ENCODE peak calls at places on chromosomes 11 and 22, in seven cellular contexts. O is esophagus muscularis mucosa, K is astrocyte, G is lung, Q is body of pancreas, H is psoas muscle, B is left ventricle myocardium inferior. F is an unnamed sample. For H3K4me1, the result is how much of the 10 kb centered on the place peaks cover.

GRCh38 chr11:109869536-109869935 is 223.7 kb upstream of the ZC3H12C start:
- DNase-seq in O (no peak), K (no peak), G (no peak), Q (no peak), H (no peak), B (no peak), F (no peak)

GRCh38 chr11:18248561-18248960 is at the start of gene SAA2:
- DNase-seq in O (no peak), K (no peak), G (no peak), Q (no peak), H (no peak), B (no peak), F (no peak)

GRCh38 chr11:96337541-96338530 is 5.2 kb downstream of the MAML2 start:
- DNase-seq in O (no peak), K (no peak), G (no peak), Q (peak), H (no peak), B (peak), F (no peak)

GRCh38 chr11:19670030-19670761 is 42.4 kb upstream of the NAV2 start:
- DNase-seq in O (no peak), K (peak), G (no peak), Q (peak), H (no peak), B (no peak), F (no peak)

GRCh38 chr22:35705141-35705540 is 12.5 kb upstream of the APOL5 start:
- DNase-seq in O (no peak), K (peak), G (no peak), Q (no peak), H (no peak), B (no peak), F (no peak)

GRCh38 chr11:613369-613968 is 2.3 kb downstream of the IRF7 start:
- DNase-seq in O (no peak), K (no peak), G (peak), Q (peak), H (peak), B (peak), F (peak)

GRCh38 chr11:118804094-118804493 is 13.1 kb upstream of the DDX6 start:
- DNase-seq in O (no peak), K (no peak), G (no peak), Q (no peak), H (no peak), B (no peak), F (no peak)

GRCh38 chr11:10490398-10491232 is 35.6 kb downstream of the AMPD3 start:
- DNase-seq in O (peak), K (peak), G (peak), Q (peak), H (peak), B (peak), F (peak)

GRCh38 chr22:45159652-45160462 is 3.9 kb upstream of the NUP50 start:
- DNase-seq in O (no peak), K (peak), G (no peak), Q (peak), H (no peak), B (no peak), F (no peak)

GRCh38 chr11:134837887-134838232 is 425.8 kb upstream of the B3GAT1 start:
- DNase-seq in O (peak), K (no peak), G (no peak), Q (no peak), H (no peak), B (no peak), F (no peak)

GRCh38 chr11:134841411-134841810 is 429.4 kb upstream of the B3GAT1 start:
- DNase-seq in O (peak), K (no peak), G (peak), Q (no peak), H (no peak), B (no peak), F (no peak)

GRCh38 chr11:134837166-134837886 is 425.3 kb upstream of the B3GAT1 start:
- DNase-seq in O (peak), K (no peak), G (peak), Q (no peak), H (no peak), B (no peak), F (no peak)

GRCh38 chr11:134835561-134835960 is 423.5 kb upstream of the B3GAT1 start:
- DNase-seq in O (peak), K (no peak), G (peak), Q (no peak), H (no peak), B (no peak), F (no peak)

GRCh38 chr11:134838708-134839107 is 426.7 kb upstream of the B3GAT1 start:
- DNase-seq in O (peak), K (no peak), G (peak), Q (no peak), H (no peak), B (no peak), F (no peak)
- H3K4me1 ChIP-seq in O (under half), K (under half), G (under half), Q (under half), H (under half), B (under half), F (under half)

GRCh38 chr11:65652511-65653228 is 10.0 kb downstream of the RELA start:
- DNase-seq in O (peak), K (peak), G (peak), Q (peak), H (peak), B (peak), F (peak)

GRCh38 chr11:65654375-65655349 is 8.1 kb downstream of the RELA start:
- DNase-seq in O (no peak), K (no peak), G (no peak), Q (no peak), H (peak), B (no peak), F (no peak)

GRCh38 chr11:65655570-65656332 is 7.0 kb downstream of the RELA start:
- DNase-seq in O (no peak), K (no peak), G (no peak), Q (no peak), H (peak), B (no peak), F (no peak)

GRCh38 chr11:65651589-65652510 is 10.9 kb downstream of the RELA start:
- DNase-seq in O (no peak), K (peak), G (no peak), Q (peak), H (peak), B (peak), F (no peak)

GRCh38 chr11:65653229-65654225 is 9.2 kb downstream of the RELA start:
- DNase-seq in O (no peak), K (no peak), G (peak), Q (peak), H (peak), B (no peak), F (no peak)
- H3K4me3 ChIP-seq in O (peak), K (peak), G (no peak), Q (no peak), H (peak), B (peak), F (peak)

DNA sequence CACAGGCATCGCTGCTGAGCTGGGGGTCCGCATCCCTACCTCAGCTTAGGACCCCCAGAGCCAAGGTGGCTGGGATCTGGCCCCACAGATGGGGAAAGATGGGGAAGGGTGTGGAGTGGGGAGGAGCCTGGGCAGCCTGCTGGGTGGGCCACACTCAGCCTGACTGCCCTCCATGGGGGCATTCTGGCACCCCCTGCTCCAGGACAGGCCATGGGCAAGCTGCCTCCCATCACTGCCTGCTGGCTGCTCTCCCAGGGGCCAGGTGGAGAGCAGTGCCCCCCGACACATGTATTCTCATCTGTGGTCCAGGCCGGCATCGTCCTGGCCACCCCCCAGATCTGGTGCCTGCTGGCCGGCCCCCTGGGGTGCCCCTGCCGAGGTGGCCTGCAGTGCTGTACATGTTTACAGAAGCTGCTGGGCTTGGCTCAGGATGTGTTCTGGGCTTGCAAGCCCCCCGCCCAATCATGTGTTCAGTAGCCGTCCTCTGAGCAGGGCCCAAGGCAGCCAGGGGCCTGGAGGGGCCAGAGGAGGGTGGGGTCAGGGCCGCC is 7.8 kb upstream of the MYRF start:
- DNase-seq in O (no peak), K (no peak), G (no peak), Q (no peak), H (no peak), B (no peak), F (no peak)
- TF ChIP-seq CTCF in O (no peak), K (no peak), G (no peak), Q (no peak), H (no peak), B (no peak), F (no peak)

GRCh38 chr11:111358038-111359001 is 20.8 kb downstream of the POU2AF1 start:
- DNase-seq in O (peak), K (no peak), G (peak), Q (no peak), H (no peak), B (no peak), F (no peak)
- H3K4me1 ChIP-seq in O (under half), K (under half), G (under half), Q (half or more), H (under half), B (under half), F (under half)

GRCh38 chr11:68735626-68736025 is 15.7 kb downstream of the TESMIN start:
- DNase-seq in O (no peak), K (no peak), G (no peak), Q (no peak), H (no peak), B (no peak), F (no peak)
- H3K4me3 ChIP-seq in O (no peak), K (no peak), G (no peak), Q (no peak), H (no peak), B (no peak), F (no peak)

DNA sequence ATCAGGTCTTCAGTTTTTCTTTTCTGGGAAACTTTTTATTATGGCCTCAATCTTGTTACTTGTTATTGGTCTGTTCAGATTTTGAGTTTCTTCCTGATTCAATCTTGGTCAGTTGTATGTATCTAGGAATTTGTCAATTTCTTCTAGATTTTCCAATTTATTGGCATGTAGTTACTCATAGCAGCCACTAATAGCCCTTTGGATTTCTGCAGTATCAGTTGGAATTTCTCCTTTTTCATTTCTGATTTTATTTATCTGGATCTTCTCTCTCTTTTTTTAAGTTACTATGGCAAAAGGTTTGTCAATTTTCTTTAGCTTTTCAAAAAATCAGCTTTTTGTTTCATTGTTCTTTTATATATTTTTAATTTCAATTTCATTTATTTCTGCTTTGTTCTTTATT is 419.6 kb upstream of the KIRREL3 start:
- DNase-seq in O (no peak), K (no peak), G (no peak), Q (no peak), H (no peak), B (no peak), F (no peak)
- TF ChIP-seq CTCF in O (no peak), K (no peak), G (no peak), Q (no peak), H (no peak), B (no peak), F (no peak)

DNA sequence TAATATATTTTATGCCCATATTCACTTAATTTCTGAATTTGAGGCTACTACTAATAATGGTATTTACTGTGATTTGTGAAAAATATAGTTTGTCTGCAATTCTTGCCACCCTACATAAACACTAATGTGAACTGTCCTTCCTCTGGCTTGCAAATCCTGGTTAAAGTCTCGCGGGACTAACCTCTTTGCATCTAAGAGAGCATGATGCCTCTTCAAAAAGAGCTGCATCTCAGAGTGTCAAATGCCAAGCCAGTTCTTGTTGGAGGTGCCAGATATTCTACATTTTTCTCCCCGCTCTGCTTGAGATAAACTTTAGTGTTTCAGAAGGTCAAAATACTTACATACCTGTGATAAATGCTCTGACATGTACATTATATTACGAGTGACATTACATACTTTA is 2.1 kb downstream of the ARHGAP42 start:
- DNase-seq in O (no peak), K (no peak), G (no peak), Q (no peak), H (no peak), B (no peak), F (no peak)
- H3K4me1 ChIP-seq in O (under half), K (under half), G (under half), Q (under half), H (under half), B (under half), F (under half)

GRCh38 chr11:63491614-63492372 is 826 bp upstream of the PLAAT5 start:
- DNase-seq in O (no peak), K (peak), G (no peak), Q (peak), H (no peak), B (no peak), F (no peak)

GRCh38 chr11:63491240-63491587 is 247 bp upstream of the PLAAT5 start:
- DNase-seq in O (no peak), K (no peak), G (no peak), Q (no peak), H (no peak), B (no peak), F (no peak)

GRCh38 chr11:63489879-63490278 is 1.1 kb downstream of the PLAAT5 start:
- DNase-seq in O (no peak), K (peak), G (no peak), Q (peak), H (no peak), B (no peak), F (no peak)

GRCh38 chr11:63492441-63492840 is 1.5 kb upstream of the PLAAT5 start:
- DNase-seq in O (no peak), K (no peak), G (no peak), Q (no peak), H (no peak), B (no peak), F (no peak)

GRCh38 chr11:63490551-63491239 is at the start of gene PLAAT5:
- DNase-seq in O (no peak), K (no peak), G (no peak), Q (peak), H (peak), B (peak), F (no peak)
- H3K4me3 ChIP-seq in O (peak), K (peak), G (peak), Q (peak), H (peak), B (peak), F (peak)

GRCh38 chr11:77064648-77065217 is 2.0 kb upstream of the CAPN5 start:
- DNase-seq in O (no peak), K (no peak), G (no peak), Q (no peak), H (no peak), B (no peak), F (no peak)

GRCh38 chr11:77068461-77069335 is 1.9 kb downstream of the CAPN5 start:
- DNase-seq in O (no peak), K (no peak), G (no peak), Q (no peak), H (no peak), B (no peak), F (no peak)

GRCh38 chr11:77065878-77066228 is 918 bp upstream of the CAPN5 start:
- DNase-seq in O (no peak), K (peak), G (no peak), Q (peak), H (peak), B (peak), F (peak)

GRCh38 chr11:77067776-77068460 is 1.1 kb downstream of the CAPN5 start:
- DNase-seq in O (no peak), K (no peak), G (no peak), Q (no peak), H (peak), B (no peak), F (no peak)

DNA sequence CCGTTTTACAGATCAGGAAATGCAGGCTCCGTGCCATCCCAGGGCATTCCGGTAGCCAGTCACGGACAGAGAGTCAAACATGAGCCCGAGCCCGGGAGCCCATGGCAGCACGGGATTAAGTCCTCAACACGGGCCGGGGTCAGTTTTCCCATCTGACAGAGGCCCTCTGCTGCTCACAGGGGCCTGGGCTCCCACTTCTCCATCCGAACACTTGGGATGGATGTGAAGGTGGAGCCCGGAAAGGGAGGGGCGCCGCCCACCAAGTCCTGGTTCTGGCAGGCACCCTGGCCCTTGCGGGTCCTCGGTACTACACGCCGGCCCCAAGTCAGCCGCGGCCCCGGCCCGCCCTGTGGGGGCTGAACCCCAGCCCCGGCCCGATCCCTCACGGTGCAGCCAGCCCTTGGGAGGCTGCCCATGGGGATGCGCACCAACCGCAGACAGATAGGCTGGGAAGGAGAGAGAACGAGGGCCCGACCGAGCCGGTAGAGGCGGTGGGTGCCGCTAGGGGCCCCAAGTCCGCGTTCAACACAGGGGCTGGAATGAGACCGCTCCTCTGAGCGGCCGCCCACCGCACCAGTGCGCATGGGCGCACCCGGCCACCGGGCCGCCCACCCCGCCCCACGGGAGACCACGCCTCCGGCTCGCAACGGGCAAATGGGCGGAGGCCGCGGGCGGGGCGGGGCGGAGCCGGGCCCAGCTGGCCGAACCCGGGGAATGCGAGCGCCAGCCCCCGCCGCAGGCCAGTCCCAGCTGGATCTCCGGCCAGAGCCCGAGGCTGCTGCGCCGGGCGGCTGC is at the start of gene CAPN5:
- DNase-seq in O (peak), K (peak), G (peak), Q (peak), H (peak), B (peak), F (peak)
- TF ChIP-seq CTCF in O (peak), K (peak), G (no peak), Q (no peak), H (peak), B (peak), F (peak)

DNA sequence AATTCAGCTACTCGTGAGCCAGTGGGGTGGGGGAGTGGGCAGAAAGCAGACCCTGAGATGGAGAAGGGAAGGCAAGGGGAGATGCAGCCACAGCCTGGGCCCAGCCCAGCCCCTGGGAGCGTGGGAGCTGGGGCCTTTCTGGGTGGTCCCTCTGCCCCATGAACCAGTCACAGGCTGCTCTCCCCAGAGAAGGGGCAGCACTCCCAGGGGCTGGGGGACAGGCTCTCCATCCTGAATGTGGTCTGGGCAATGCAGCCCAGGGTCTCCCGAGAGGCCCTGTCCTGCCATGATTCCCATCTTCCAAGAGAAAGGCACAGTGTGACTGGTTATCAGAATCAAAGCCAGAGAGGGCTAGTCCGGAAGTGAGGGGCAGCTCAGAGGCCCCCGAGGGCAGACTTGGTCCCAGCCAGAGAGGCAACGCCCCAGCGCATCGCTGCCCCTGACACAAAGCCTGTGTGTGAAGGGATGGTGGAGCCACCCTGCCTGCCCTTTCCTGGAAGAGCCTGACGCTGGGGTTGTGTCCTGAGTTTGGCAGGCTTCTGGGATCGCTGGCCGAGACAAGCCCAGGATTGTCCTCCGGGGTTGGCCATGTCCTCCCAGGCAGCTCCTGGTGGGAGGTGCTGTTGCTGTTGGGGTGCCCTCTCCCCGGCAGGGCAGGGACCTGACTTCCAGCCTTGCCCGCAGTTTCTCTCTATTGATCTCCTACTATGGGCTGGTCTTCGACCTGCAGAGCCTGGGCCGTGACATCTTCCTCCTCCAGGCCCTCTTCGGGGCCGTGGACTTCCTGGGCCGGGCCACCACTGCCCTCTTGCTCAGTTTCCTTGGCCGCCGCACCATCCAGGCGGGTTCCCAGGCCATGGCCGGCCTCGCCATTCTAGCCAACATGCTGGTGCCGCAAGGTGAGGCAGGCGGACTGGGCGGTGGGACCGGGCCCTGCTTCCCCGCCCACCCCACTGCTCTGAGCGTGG is 23.8 kb upstream of the SLC22A12 start:
- DNase-seq in O (no peak), K (no peak), G (no peak), Q (no peak), H (no peak), B (no peak), F (no peak)
- H3K4me1 ChIP-seq in O (under half), K (under half), G (under half), Q (under half), H (under half), B (under half), F (under half)